ENCODE peak calls at places on chromosomes 4 and X, in nine cellular contexts. Z is A549, A is stomach, F is upper lobe of left lung, B is GM12878, O is tibial nerve, J is K562, N is SK-N-SH, E is transverse colon. C is an unnamed sample.

GRCh38 chr4:186749611-186750281 is 26.1 kb upstream of the FAT1 start:
- DNase-seq in J (no peak), E (no peak), Z (no peak), B (no peak), N (no peak), A (no peak), O (no peak), F (no peak), C (no peak)

GRCh38 chr4:83082777-83083176 is 31.8 kb downstream of the PLAC8 start:
- DNase-seq in E (no peak), Z (no peak), J (no peak), B (no peak), O (no peak), N (no peak), A (peak; percentile 45), F (no peak), C (no peak)

GRCh38 chr4:122576261-122577188 is 44.3 kb downstream of the IL21 start:
- DNase-seq in J (peak; percentile 34), E (no peak), Z (peak; percentile 19), F (no peak), A (no peak), N (peak; percentile 16), O (no peak), B (no peak), C (no peak)

GRCh38 chr4:151670843-151671242 is 90.0 kb downstream of the GATB start:
- DNase-seq in Z (no peak), O (no peak), E (no peak), N (no peak), F (peak; percentile 36), B (no peak), A (no peak), J (no peak), C (no peak)

GRCh38 chrX:120790118-120790517 is 85.5 kb downstream of the CT47B1 start:
- DNase-seq in E (peak; percentile 12), Z (peak; percentile 33), J (peak; percentile 36), B (peak; percentile 47), O (no peak), F (no peak), N (peak; percentile 45), A (peak; percentile 36), C (peak; percentile 71)

GRCh38 chr4:15956179-15956850 is 6.7 kb downstream of the FGFBP2 start:
- DNase-seq in E (peak; percentile 92), A (peak; percentile 88), B (peak; percentile 55), Z (peak; percentile 72), F (no peak), N (peak; percentile 73), O (peak; percentile 73), J (peak; percentile 77), C (peak; percentile 73)

GRCh38 chr4:15002659-15003440 is 569 bp downstream of the CPEB2 start:
- DNase-seq in N (peak; percentile 78), B (peak; percentile 25), E (peak; percentile 86), Z (peak; percentile 24), A (peak; percentile 83), O (peak; percentile 36), F (peak; percentile 95), J (peak; percentile 58), C (peak; percentile 94)

GRCh38 chr4:74840931-74841330 is 46.6 kb upstream of the BTC start:
- DNase-seq in E (no peak), Z (no peak), F (no peak), O (no peak), J (no peak), B (no peak), A (no peak), N (no peak), C (no peak)

GRCh38 chr4:67581913-67582312 is 23.4 kb downstream of the STAP1 start:
- DNase-seq in F (no peak), Z (no peak), B (no peak), J (no peak), A (no peak), E (no peak), N (no peak), O (no peak), C (no peak)

GRCh38 chrX:41259516-41259915 is 74.4 kb upstream of the DDX3X start:
- DNase-seq in B (no peak), O (no peak), E (no peak), Z (no peak), N (peak; percentile 43), A (no peak), J (no peak), F (no peak), C (no peak)

GRCh38 chrX:43349363-43349762 is 306.7 kb upstream of the MAOA start:
- DNase-seq in Z (peak; percentile 1), A (peak; percentile 51), N (peak; percentile 25), O (no peak), J (peak; percentile 20), E (peak; percentile 41), B (peak; percentile 1), F (no peak), C (no peak)

DNA sequence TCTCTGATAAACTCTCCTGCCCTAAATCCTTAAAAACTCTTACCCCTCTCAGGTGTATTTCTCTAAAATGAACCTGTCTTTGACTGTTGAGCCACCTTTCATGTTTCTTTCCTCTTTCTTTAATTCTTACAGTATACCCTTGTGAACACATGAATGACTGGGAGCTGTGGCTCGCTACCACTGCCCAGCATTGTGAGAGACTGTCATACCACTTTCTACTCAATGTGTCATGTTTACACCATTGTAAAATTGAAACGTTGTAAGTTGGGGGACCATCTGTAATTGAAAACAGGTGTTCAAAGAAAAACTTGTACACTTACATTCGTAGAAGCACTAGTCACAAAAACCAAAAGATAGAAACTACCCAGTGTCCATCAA is 66.9 kb downstream of the ZNF182 start:
- DNase-seq in E (no peak), O (no peak), A (no peak), B (no peak), J (no peak), N (no peak), Z (no peak), F (no peak), C (no peak)
- H3K4me3 ChIP-seq in E (no peak overlapping the region), O (no peak overlapping the region), A (no peak overlapping the region), B (no peak overlapping the region), J (no peak overlapping the region), N (no peak overlapping the region), Z (no peak overlapping the region), F (no peak overlapping the region), C (no peak overlapping the region)

GRCh38 chr4:140637836-140638235 is 69.1 kb upstream of the UCP1 start:
- DNase-seq in J (peak; percentile 24), B (no peak), O (no peak), E (peak; percentile 35), F (no peak), N (peak; percentile 69), A (no peak), Z (peak; percentile 24), C (no peak)
- TF ChIP-seq EP300 in J (no peak), B (no peak), O (no peak), E (no peak), F (no peak), N (no peak), A (no peak), Z (no peak), C (no peak)

GRCh38 chr4:30865676-30866075 is 145.5 kb downstream of the PCDH7 start:
- DNase-seq in N (no peak), F (no peak), J (no peak), Z (no peak), B (no peak), A (no peak), E (no peak), O (no peak), C (no peak)

GRCh38 chr4:30866907-30867306 is 146.7 kb downstream of the PCDH7 start:
- DNase-seq in N (no peak), F (no peak), A (no peak), J (no peak), E (no peak), B (no peak), Z (no peak), O (no peak), C (no peak)

GRCh38 chr4:30866444-30866843 is 146.3 kb downstream of the PCDH7 start:
- DNase-seq in O (no peak), E (no peak), B (no peak), J (no peak), N (no peak), Z (no peak), F (no peak), A (no peak), C (no peak)

GRCh38 chr4:30868257-30868656 is 148.1 kb downstream of the PCDH7 start:
- DNase-seq in O (no peak), B (no peak), J (no peak), Z (no peak), A (no peak), F (no peak), N (no peak), E (no peak), C (no peak)

GRCh38 chr4:30867427-30867826 is 147.3 kb downstream of the PCDH7 start:
- DNase-seq in N (no peak), A (no peak), O (no peak), J (no peak), Z (no peak), B (no peak), E (peak; percentile 11), F (no peak), C (peak; percentile 72)
- H3K4me1 ChIP-seq in N (no peaks in the 10 kb centered on the region), A (peaks cover 14% of the 10 kb centered on the region), O (no peaks in the 10 kb centered on the region), J (no peaks in the 10 kb centered on the region), Z (no peaks in the 10 kb centered on the region), B (no peaks in the 10 kb centered on the region), E (peaks cover 9% of the 10 kb centered on the region), F (no peaks in the 10 kb centered on the region), C (peaks cover 59% of the 10 kb centered on the region)

GRCh38 chrX:107741318-107741813 is 34.2 kb downstream of the TSC22D3 start:
- DNase-seq in F (peak; percentile 30), O (no peak), N (no peak), Z (no peak), E (no peak), J (no peak), B (no peak), A (no peak), C (no peak)
- H3K4me3 ChIP-seq in F (no peak overlapping the region), O (peak overlapping the region; percentile 29), N (no peak overlapping the region), Z (no peak overlapping the region), E (no peak overlapping the region), J (no peak overlapping the region), B (peak overlapping the region; percentile 32), A (no peak overlapping the region), C (no peak overlapping the region)

DNA sequence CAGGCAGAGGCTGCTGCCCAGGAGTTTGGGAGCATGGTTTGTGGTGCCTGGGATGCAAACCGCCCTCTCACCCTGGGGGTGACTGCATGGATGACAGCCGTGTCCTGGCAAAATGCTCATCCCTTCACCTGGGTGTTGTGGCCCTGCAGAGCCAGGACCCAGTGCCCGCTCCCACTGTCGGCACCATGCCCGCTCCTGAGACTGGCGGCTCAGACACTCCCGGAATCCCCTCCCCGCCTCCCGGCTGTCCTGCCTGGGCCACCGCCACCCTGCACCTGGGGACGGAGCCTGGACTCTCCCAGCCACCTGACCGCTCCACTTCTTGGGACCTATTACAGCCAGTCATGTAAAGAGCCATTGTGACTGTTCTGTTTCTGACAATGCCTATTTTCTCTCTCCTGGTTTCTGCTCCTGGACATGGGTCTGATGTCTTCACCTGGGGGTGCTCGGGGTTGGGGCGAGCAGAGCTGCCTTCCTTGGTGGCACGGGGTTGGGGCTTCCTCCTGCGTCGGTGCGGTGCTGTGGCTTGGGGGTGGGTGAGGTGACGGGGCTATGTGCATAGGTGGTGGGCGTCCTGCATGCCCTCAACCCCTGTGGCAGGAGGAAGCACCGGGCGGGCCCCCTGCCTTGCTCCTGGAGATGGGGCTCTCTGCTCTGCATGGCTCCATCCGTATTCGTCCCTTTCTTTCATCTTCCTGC is 30.9 kb downstream of the LRPAP1 start:
- DNase-seq in Z (no peak), E (no peak), J (no peak), N (no peak), O (no peak), F (peak; percentile 70), B (no peak), A (no peak), C (no peak)
- TF ChIP-seq EP300 in Z (no peak), E (no peak), J (no peak), N (no peak), O (no peak), F (no peak), B (no peak), A (no peak), C (no peak)

GRCh38 chr4:3252480-3252828 is 3.5 kb downstream of the MSANTD1 start:
- DNase-seq in A (no peak), B (no peak), Z (no peak), N (no peak), J (no peak), O (no peak), F (no peak), E (no peak), C (no peak)
- H3K4me1 ChIP-seq in A (no peaks in the 10 kb centered on the region), B (no peaks in the 10 kb centered on the region), Z (no peaks in the 10 kb centered on the region), N (no peaks in the 10 kb centered on the region), J (peaks cover 62% of the 10 kb centered on the region), O (no peaks in the 10 kb centered on the region), F (no peaks in the 10 kb centered on the region), E (no peaks in the 10 kb centered on the region), C (no peaks in the 10 kb centered on the region)

C was measured in sigmoid colon.